ENCODE peak calls at places on chromosome 13, in four cellular contexts. K, R, E and X are unnamed samples.

GRCh38 chr13:34817246-34817645 is 124.8 kb upstream of the NBEA start:
- DNase-seq in R (no peak), E (no peak), K (no peak), X (no peak)

GRCh38 chr13:30145709-30146367 is 161.5 kb downstream of the KATNAL1 start:
- DNase-seq in R (peak; percentile 63), E (no peak), K (no peak), X (no peak)

GRCh38 chr13:20826810-20827560 is 53.2 kb upstream of the EEF1AKMT1 start:
- DNase-seq in E (no peak), K (no peak), R (no peak), X (no peak)

GRCh38 chr13:108214511-108215383 is 589 bp downstream of the LIG4 start:
- DNase-seq in R (no peak), E (peak; percentile 19), K (peak; percentile 38), X (peak; percentile 7)

GRCh38 chr13:42011601-42012401 is 36.6 kb upstream of the DGKH start:
- DNase-seq in R (no peak), K (peak; percentile 14), E (no peak), X (no peak)

GRCh38 chr13:88223958-88224357 is 552.8 kb downstream of the SLITRK5 start:
- DNase-seq in E (no peak), K (no peak), R (no peak), X (no peak)

GRCh38 chr13:86020350-86021002 is 221.3 kb upstream of the SLITRK6 start:
- DNase-seq in K (peak; percentile 68), R (no peak), E (no peak), X (no peak)

GRCh38 chr13:45092668-45093067 is 27.6 kb upstream of the GTF2F2 start:
- DNase-seq in K (peak; percentile 29), R (no peak), E (no peak), X (no peak)

GRCh38 chr13:110869805-110870706 is 44.8 kb downstream of the ANKRD10 start:
- DNase-seq in E (peak; percentile 79), R (peak; percentile 43), K (peak; percentile 100), X (peak; percentile 28)

GRCh38 chr13:99653526-99653925 is 152.3 kb downstream of the TM9SF2 start:
- DNase-seq in K (no peak), R (no peak), E (no peak), X (no peak)

GRCh38 chr13:28538932-28539331 is 44.0 kb upstream of the FLT1 start:
- DNase-seq in K (no peak), R (no peak), E (no peak), X (no peak)

GRCh38 chr13:36796052-36796451 is 23.0 kb upstream of the RFXAP start:
- DNase-seq in E (no peak), K (no peak), R (no peak), X (no peak)

GRCh38 chr13:45108716-45109706 is 11.3 kb upstream of the GTF2F2 start:
- DNase-seq in R (peak; percentile 40), K (no peak), E (no peak), X (peak; percentile 22)

GRCh38 chr13:29993716-29994488 is 143.5 kb upstream of the UBL3 start:
- DNase-seq in E (no peak), K (peak; percentile 62), R (no peak), X (no peak)

GRCh38 chr13:41058229-41059070 is 2.9 kb upstream of the WBP4 start:
- DNase-seq in E (no peak), K (no peak), R (no peak), X (no peak)

GRCh38 chr13:63184693-63185092 is 1769.0 kb upstream of the PCDH20 start:
- DNase-seq in R (no peak), E (no peak), K (peak; percentile 28), X (no peak)

GRCh38 chr13:80716610-80717081 is 375.7 kb upstream of the SPRY2 start:
- DNase-seq in E (no peak), R (no peak), K (peak; percentile 37), X (no peak)

GRCh38 chr13:44050450-44051063 is 170.9 kb downstream of the LACC1 start:
- DNase-seq in R (no peak), K (peak; percentile 48), E (no peak), X (no peak)

GRCh38 chr13:26707122-26708006 is 53.2 kb downstream of the GPR12 start:
- DNase-seq in R (peak; percentile 42), K (peak; percentile 69), E (no peak), X (peak; percentile 18)

GRCh38 chr13:25330541-25330940 is 29.1 kb downstream of the NUP58 start:
- DNase-seq in K (peak; percentile 17), R (no peak), E (no peak), X (no peak)

GRCh38 chr13:109402976-109403375 is 383.4 kb downstream of the IRS2 start:
- DNase-seq in R (no peak), E (no peak), K (no peak), X (no peak)

GRCh38 chr13:107900775-107901174 is 314.6 kb downstream of the LIG4 start:
- DNase-seq in K (no peak), E (no peak), R (no peak), X (no peak)

GRCh38 chr13:97367016-97367415 is 67.0 kb upstream of the RAP2A start:
- DNase-seq in E (no peak), K (no peak), R (no peak), X (no peak)

GRCh38 chr13:45918597-45918996 is 67.0 kb upstream of the SIAH3 start:
- DNase-seq in E (no peak), R (no peak), K (peak; percentile 48), X (no peak)

GRCh38 chr13:21573920-21574712 is 29.9 kb downstream of the MICU2 start:
- DNase-seq in E (no peak), R (no peak), K (no peak), X (no peak)

GRCh38 chr13:44660050-44660449 is 83.9 kb upstream of the TSC22D1 start:
- DNase-seq in E (no peak), K (peak; percentile 14), R (no peak), X (no peak)

GRCh38 chr13:43787518-43787891 is 733 bp upstream of the ENOX1 start:
- DNase-seq in R (no peak), K (no peak), E (no peak), X (no peak)